ENCODE peak calls at places on chromosomes 1 and 21, in nine cellular contexts. N, F, M, P, X, A, T, Y and E are unnamed samples.

GRCh38 chr21:39385299-39386145 is 36.6 kb upstream of the HMGN1 start:
- DNase-seq in N (peak; percentile 92), F (no peak), M (peak; percentile 95), P (peak; percentile 62), X (peak; percentile 73), A (no peak), T (peak; percentile 29), Y (peak; percentile 23), E (no peak)

GRCh38 chr1:201742476-201742875 is 86.5 kb upstream of the IPO9 start:
- DNase-seq in N (no peak), F (no peak), M (no peak), P (no peak), X (no peak), A (no peak), T (no peak), Y (no peak), E (no peak)

GRCh38 chr21:34630536-34631143 is 15.7 kb upstream of the RCAN1 start:
- DNase-seq in N (peak; percentile 40), F (peak; percentile 34), M (peak; percentile 51), P (peak; percentile 22), X (peak; percentile 51), A (no peak), T (no peak), Y (no peak), E (peak; percentile 55)

GRCh38 chr1:112869895-112870294 is 86.1 kb downstream of the SLC16A1 start:
- DNase-seq in N (no peak), F (no peak), M (no peak), P (no peak), X (no peak), A (no peak), T (no peak), Y (no peak), E (no peak)

GRCh38 chr1:43199093-43199726 is 27.1 kb downstream of the CFAP57 start:
- DNase-seq in N (no peak), F (no peak), M (no peak), P (no peak), X (peak; percentile 83), A (no peak), T (no peak), Y (no peak), E (no peak)

GRCh38 chr21:31176080-31176551 is 137.8 kb upstream of the KRTAP19-8 start:
- DNase-seq in N (no peak), F (no peak), M (no peak), P (no peak), X (no peak), A (no peak), T (no peak), Y (no peak), E (no peak)

GRCh38 chr1:10295471-10296085 is 85.2 kb downstream of the KIF1B start:
- DNase-seq in N (no peak), F (no peak), M (no peak), P (no peak), X (no peak), A (no peak), T (no peak), Y (no peak), E (no peak)

GRCh38 chr21:29470397-29470796 is 171.7 kb downstream of the BACH1 start:
- DNase-seq in N (no peak), F (no peak), M (no peak), P (no peak), X (no peak), A (no peak), T (no peak), Y (no peak), E (no peak)

GRCh38 chr1:30423570-30423969 is 299.8 kb downstream of the MATN1 start:
- DNase-seq in N (no peak), F (no peak), M (no peak), P (no peak), X (no peak), A (no peak), T (no peak), Y (no peak), E (no peak)